ENCODE peak calls at places on chromosomes 6 and 20, in five cellular contexts. One of them, this sample, is unnamed.

GRCh38 chr6:9250852-9251251 is 815.5 kb upstream of the SLC35B3 start:
- DNase-seq in fibroblast of lung: peak; percentile 42
- DNase-seq in MM.1S: peak; percentile 69
- DNase-seq in NT2/D1: peak; percentile 33
- DNase-seq in cardiac muscle cell: peak; percentile 68
- DNase-seq in this sample: peak; percentile 57

GRCh38 chr20:2652724-2653510 is 485 bp downstream of the NOP56 start:
- DNase-seq in fibroblast of lung: no peak
- DNase-seq in MM.1S: peak; percentile 36
- DNase-seq in NT2/D1: no peak
- DNase-seq in cardiac muscle cell: peak; percentile 55
- DNase-seq in this sample: peak; percentile 33

GRCh38 chr6:89707766-89708165 is 69.2 kb upstream of the LYRM2 start:
- DNase-seq in fibroblast of lung: no peak
- DNase-seq in MM.1S: no peak
- DNase-seq in NT2/D1: no peak
- DNase-seq in cardiac muscle cell: no peak
- DNase-seq in this sample: no peak

GRCh38 chr6:153024401-153025017 is 22.0 kb upstream of the MTRF1L start:
- DNase-seq in fibroblast of lung: peak; percentile 66
- DNase-seq in MM.1S: peak; percentile 46
- DNase-seq in NT2/D1: no peak
- DNase-seq in cardiac muscle cell: peak; percentile 78
- DNase-seq in this sample: peak; percentile 42

GRCh38 chr20:45969712-45970634 is 2.0 kb downstream of the ZNF335 start:
- DNase-seq in fibroblast of lung: peak; percentile 72
- DNase-seq in MM.1S: peak; percentile 43
- DNase-seq in NT2/D1: peak; percentile 71
- DNase-seq in cardiac muscle cell: peak; percentile 73
- DNase-seq in this sample: peak; percentile 36

GRCh38 chr6:168344338-168344737 is 24.8 kb upstream of the DACT2 start:
- DNase-seq in fibroblast of lung: no peak
- DNase-seq in MM.1S: no peak
- DNase-seq in NT2/D1: no peak
- DNase-seq in cardiac muscle cell: no peak
- DNase-seq in this sample: no peak

GRCh38 chr20:24160563-24161355 is 172.2 kb upstream of the GGTLC1 start:
- DNase-seq in fibroblast of lung: peak; percentile 65
- DNase-seq in MM.1S: peak; percentile 20
- DNase-seq in NT2/D1: peak; percentile 30
- DNase-seq in cardiac muscle cell: peak; percentile 53
- DNase-seq in this sample: peak; percentile 40

GRCh38 chr6:160992323-160993314 is 1.1 kb downstream of the MAP3K4 start:
- DNase-seq in fibroblast of lung: peak; percentile 84
- DNase-seq in MM.1S: peak; percentile 41
- DNase-seq in NT2/D1: no peak
- DNase-seq in cardiac muscle cell: peak; percentile 79
- DNase-seq in this sample: peak; percentile 67

GRCh38 chr6:72699142-72699541 is 77.3 kb downstream of the KCNQ5 start:
- DNase-seq in fibroblast of lung: no peak
- DNase-seq in MM.1S: no peak
- DNase-seq in NT2/D1: no peak
- DNase-seq in cardiac muscle cell: no peak
- DNase-seq in this sample: no peak

GRCh38 chr20:59938696-59939051 is 1.4 kb downstream of the PPP1R3D start:
- DNase-seq in fibroblast of lung: no peak
- DNase-seq in MM.1S: no peak
- DNase-seq in NT2/D1: no peak
- DNase-seq in cardiac muscle cell: no peak
- DNase-seq in this sample: no peak
- H3K4me1 ChIP-seq in fibroblast of lung: peaks cover 7% of the 10 kb centered on the region
- H3K4me1 ChIP-seq in MM.1S: peaks cover 8% of the 10 kb centered on the region
- H3K4me1 ChIP-seq in NT2/D1: peaks cover 7% of the 10 kb centered on the region
- H3K4me1 ChIP-seq in cardiac muscle cell: peaks cover 35% of the 10 kb centered on the region
- H3K4me1 ChIP-seq in this sample: peaks cover 24% of the 10 kb centered on the region

DNA sequence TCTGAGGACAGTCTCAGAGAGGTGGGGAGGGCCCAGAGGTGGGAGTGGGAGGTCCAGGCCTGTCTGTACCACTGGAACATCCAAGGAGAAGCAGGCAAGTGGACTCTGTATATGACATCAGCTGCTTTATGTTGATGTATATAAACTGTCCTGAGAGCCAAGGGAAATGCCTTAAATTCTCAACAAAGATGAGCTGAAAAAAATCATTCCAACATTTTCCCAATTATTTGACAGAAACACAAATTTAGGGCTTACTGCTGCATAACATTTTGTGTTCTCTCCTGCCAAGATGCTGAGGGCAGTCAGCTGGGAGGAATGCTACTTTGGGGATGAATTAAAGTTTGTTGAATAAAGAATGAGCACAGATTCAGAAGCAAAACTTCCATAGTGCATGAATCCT is 52.8 kb downstream of the FOXC1 start:
- DNase-seq in fibroblast of lung: no peak
- DNase-seq in MM.1S: no peak
- DNase-seq in NT2/D1: no peak
- DNase-seq in cardiac muscle cell: no peak
- DNase-seq in this sample: no peak
- H3K4me3 ChIP-seq in fibroblast of lung: no peak overlapping the region
- H3K4me3 ChIP-seq in MM.1S: no peak overlapping the region
- H3K4me3 ChIP-seq in NT2/D1: no peak overlapping the region
- H3K4me3 ChIP-seq in cardiac muscle cell: no peak overlapping the region
- H3K4me3 ChIP-seq in this sample: no peak overlapping the region

DNA sequence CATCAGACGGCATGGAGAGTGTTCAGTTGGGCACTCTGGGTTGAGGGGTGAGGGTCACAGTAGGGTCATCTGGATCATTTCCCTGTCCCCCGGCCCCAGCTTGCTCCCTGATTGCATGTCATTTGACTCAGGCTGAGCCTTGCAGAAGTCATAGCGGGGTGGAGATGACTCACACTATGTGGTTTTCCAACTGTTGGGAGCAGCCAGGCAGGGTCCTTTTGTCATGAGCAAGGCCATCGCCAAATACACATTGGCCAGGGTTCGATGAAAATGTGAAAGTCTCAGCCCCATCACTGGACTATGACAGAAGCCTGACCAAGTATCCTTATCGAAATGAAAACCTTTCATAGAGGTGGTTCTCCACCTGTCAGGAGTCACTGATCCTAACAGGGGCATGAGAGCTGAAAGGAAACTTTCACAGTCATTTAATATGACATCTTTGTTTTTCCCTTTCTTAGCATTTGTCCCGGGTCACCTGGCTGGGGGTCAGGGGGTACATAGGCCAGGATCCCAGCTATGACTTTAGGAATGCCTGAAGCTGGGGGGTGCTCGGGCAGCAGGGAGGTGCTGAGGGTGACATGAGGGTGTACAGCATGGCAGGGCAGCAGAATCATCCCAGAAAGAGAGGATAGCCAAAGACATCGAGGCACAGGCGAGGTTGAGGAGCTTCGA is 70.2 kb upstream of the CD93 start:
- DNase-seq in fibroblast of lung: peak; percentile 88
- DNase-seq in MM.1S: no peak
- DNase-seq in NT2/D1: no peak
- DNase-seq in cardiac muscle cell: no peak
- DNase-seq in this sample: no peak
- H3K4me1 ChIP-seq in fibroblast of lung: peaks cover 34% of the 10 kb centered on the region
- H3K4me1 ChIP-seq in MM.1S: no peaks in the 10 kb centered on the region
- H3K4me1 ChIP-seq in NT2/D1: peaks cover 7% of the 10 kb centered on the region
- H3K4me1 ChIP-seq in cardiac muscle cell: peaks cover 39% of the 10 kb centered on the region
- H3K4me1 ChIP-seq in this sample: no peaks in the 10 kb centered on the region

GRCh38 chr6:155419161-155419560 is 36.5 kb downstream of the NOX3 start:
- DNase-seq in fibroblast of lung: no peak
- DNase-seq in MM.1S: no peak
- DNase-seq in NT2/D1: no peak
- DNase-seq in cardiac muscle cell: no peak
- DNase-seq in this sample: no peak
- H3K4me3 ChIP-seq in fibroblast of lung: no peak overlapping the region
- H3K4me3 ChIP-seq in MM.1S: no peak overlapping the region
- H3K4me3 ChIP-seq in NT2/D1: no peak overlapping the region
- H3K4me3 ChIP-seq in cardiac muscle cell: no peak overlapping the region
- H3K4me3 ChIP-seq in this sample: no peak overlapping the region